ENCODE peak calls at places on chromosomes 13 and 19, in seven cellular contexts. One of them, this sample, is unnamed.

GRCh38 chr19:54473071-54473941 is at the start of gene CDC42EP5:
- DNase-seq in tibial artery: peak; percentile 76
- DNase-seq in transverse colon: peak; percentile 86
- DNase-seq in lung: no peak
- DNase-seq in bronchial epithelial cell: peak; percentile 51
- DNase-seq in Caco-2: peak; percentile 72
- DNase-seq in body of pancreas: peak; percentile 60
- DNase-seq in this sample: no peak

GRCh38 chr19:15297416-15298224 is 34.7 kb downstream of the BRD4 start:
- DNase-seq in tibial artery: no peak
- DNase-seq in transverse colon: peak; percentile 43
- DNase-seq in lung: no peak
- DNase-seq in bronchial epithelial cell: peak; percentile 80
- DNase-seq in Caco-2: peak; percentile 91
- DNase-seq in body of pancreas: peak; percentile 40
- DNase-seq in this sample: no peak

GRCh38 chr19:34128558-34129250 is 43.6 kb upstream of the LSM14A start:
- DNase-seq in tibial artery: no peak
- DNase-seq in transverse colon: no peak
- DNase-seq in lung: no peak
- DNase-seq in bronchial epithelial cell: no peak
- DNase-seq in Caco-2: no peak
- DNase-seq in body of pancreas: no peak
- DNase-seq in this sample: no peak

GRCh38 chr13:104750377-104750776 is 1684.2 kb upstream of the SLC10A2 start:
- DNase-seq in tibial artery: no peak
- DNase-seq in transverse colon: no peak
- DNase-seq in lung: no peak
- DNase-seq in bronchial epithelial cell: peak; percentile 82
- DNase-seq in Caco-2: no peak
- DNase-seq in body of pancreas: no peak
- DNase-seq in this sample: no peak

GRCh38 chr13:52454459-52454824 is 836 bp upstream of the CKAP2 start:
- DNase-seq in tibial artery: no peak
- DNase-seq in transverse colon: peak; percentile 53
- DNase-seq in lung: no peak
- DNase-seq in bronchial epithelial cell: peak; percentile 88
- DNase-seq in Caco-2: no peak
- DNase-seq in body of pancreas: peak; percentile 17
- DNase-seq in this sample: no peak

GRCh38 chr19:42023121-42023942 is 29.3 kb upstream of the ATP1A3 start:
- DNase-seq in tibial artery: no peak
- DNase-seq in transverse colon: peak; percentile 24
- DNase-seq in lung: no peak
- DNase-seq in bronchial epithelial cell: peak; percentile 9
- DNase-seq in Caco-2: peak; percentile 47
- DNase-seq in body of pancreas: no peak
- DNase-seq in this sample: peak; percentile 69

GRCh38 chr13:95509521-95510315 is 42.8 kb upstream of the CLDN10 start:
- DNase-seq in tibial artery: no peak
- DNase-seq in transverse colon: no peak
- DNase-seq in lung: no peak
- DNase-seq in bronchial epithelial cell: peak; percentile 88
- DNase-seq in Caco-2: no peak
- DNase-seq in body of pancreas: no peak
- DNase-seq in this sample: no peak

GRCh38 chr13:23321534-23322241 is 111.8 kb downstream of the SACS start:
- DNase-seq in tibial artery: peak; percentile 64
- DNase-seq in transverse colon: peak; percentile 17
- DNase-seq in lung: no peak
- DNase-seq in bronchial epithelial cell: peak; percentile 97
- DNase-seq in Caco-2: no peak
- DNase-seq in body of pancreas: no peak
- DNase-seq in this sample: no peak

GRCh38 chr13:52968074-52968700 is 60.4 kb upstream of the OLFM4 start:
- DNase-seq in tibial artery: peak; percentile 71
- DNase-seq in transverse colon: peak; percentile 85
- DNase-seq in lung: peak; percentile 75
- DNase-seq in bronchial epithelial cell: peak; percentile 63
- DNase-seq in Caco-2: peak; percentile 86
- DNase-seq in body of pancreas: peak; percentile 88
- DNase-seq in this sample: peak; percentile 71

GRCh38 chr19:12668937-12669271 is 2.3 kb downstream of the WDR83 start:
- DNase-seq in tibial artery: peak; percentile 72
- DNase-seq in transverse colon: peak; percentile 62
- DNase-seq in lung: peak; percentile 46
- DNase-seq in bronchial epithelial cell: peak; percentile 51
- DNase-seq in Caco-2: peak; percentile 71
- DNase-seq in body of pancreas: peak; percentile 48
- DNase-seq in this sample: peak; percentile 51

GRCh38 chr13:77503398-77503797 is 32.1 kb upstream of the SCEL start:
- DNase-seq in tibial artery: no peak
- DNase-seq in transverse colon: no peak
- DNase-seq in lung: no peak
- DNase-seq in bronchial epithelial cell: no peak
- DNase-seq in Caco-2: no peak
- DNase-seq in body of pancreas: no peak
- DNase-seq in this sample: no peak

GRCh38 chr13:33931397-33931987 is 113.5 kb downstream of the RFC3 start:
- DNase-seq in tibial artery: no peak
- DNase-seq in transverse colon: no peak
- DNase-seq in lung: no peak
- DNase-seq in bronchial epithelial cell: peak; percentile 45
- DNase-seq in Caco-2: peak; percentile 41
- DNase-seq in body of pancreas: peak; percentile 13
- DNase-seq in this sample: peak; percentile 62

GRCh38 chr19:16945364-16945714 is 56.5 kb downstream of the F2RL3 start:
- DNase-seq in tibial artery: no peak
- DNase-seq in transverse colon: no peak
- DNase-seq in lung: no peak
- DNase-seq in bronchial epithelial cell: no peak
- DNase-seq in Caco-2: no peak
- DNase-seq in body of pancreas: no peak
- DNase-seq in this sample: no peak

GRCh38 chr19:28737021-28737525 is 475.9 kb downstream of the UQCRFS1 start:
- DNase-seq in tibial artery: no peak
- DNase-seq in transverse colon: no peak
- DNase-seq in lung: no peak
- DNase-seq in bronchial epithelial cell: peak; percentile 1
- DNase-seq in Caco-2: no peak
- DNase-seq in body of pancreas: no peak
- DNase-seq in this sample: no peak

GRCh38 chr13:95601906-95602305 is 42.6 kb downstream of the DZIP1 start:
- DNase-seq in tibial artery: no peak
- DNase-seq in transverse colon: no peak
- DNase-seq in lung: no peak
- DNase-seq in bronchial epithelial cell: no peak
- DNase-seq in Caco-2: no peak
- DNase-seq in body of pancreas: no peak
- DNase-seq in this sample: no peak

GRCh38 chr19:52897149-52897935 is at the start of gene ZNF320:
- DNase-seq in tibial artery: peak; percentile 98
- DNase-seq in transverse colon: peak; percentile 97
- DNase-seq in lung: peak; percentile 95
- DNase-seq in bronchial epithelial cell: peak; percentile 79
- DNase-seq in Caco-2: peak; percentile 96
- DNase-seq in body of pancreas: peak; percentile 97
- DNase-seq in this sample: no peak

GRCh38 chr13:91592050-91593014 is 193.9 kb downstream of the GPC5 start:
- DNase-seq in tibial artery: no peak
- DNase-seq in transverse colon: no peak
- DNase-seq in lung: no peak
- DNase-seq in bronchial epithelial cell: no peak
- DNase-seq in Caco-2: no peak
- DNase-seq in body of pancreas: no peak
- DNase-seq in this sample: no peak

GRCh38 chr13:74556002-74556551 is 421.9 kb upstream of the KLF12 start:
- DNase-seq in tibial artery: no peak
- DNase-seq in transverse colon: no peak
- DNase-seq in lung: no peak
- DNase-seq in bronchial epithelial cell: no peak
- DNase-seq in Caco-2: no peak
- DNase-seq in body of pancreas: no peak
- DNase-seq in this sample: no peak

GRCh38 chr19:19257836-19258588 is 15.1 kb downstream of the TM6SF2 start:
- DNase-seq in tibial artery: no peak
- DNase-seq in transverse colon: no peak
- DNase-seq in lung: no peak
- DNase-seq in bronchial epithelial cell: no peak
- DNase-seq in Caco-2: no peak
- DNase-seq in body of pancreas: no peak
- DNase-seq in this sample: no peak

GRCh38 chr19:29119582-29119981 is 93.4 kb downstream of the UQCRFS1 start:
- DNase-seq in tibial artery: no peak
- DNase-seq in transverse colon: no peak
- DNase-seq in lung: no peak
- DNase-seq in bronchial epithelial cell: no peak
- DNase-seq in Caco-2: no peak
- DNase-seq in body of pancreas: no peak
- DNase-seq in this sample: no peak

GRCh38 chr19:4010808-4011110 is 3.2 kb downstream of the PIAS4 start:
- DNase-seq in tibial artery: no peak
- DNase-seq in transverse colon: no peak
- DNase-seq in lung: no peak
- DNase-seq in bronchial epithelial cell: no peak
- DNase-seq in Caco-2: no peak
- DNase-seq in body of pancreas: no peak
- DNase-seq in this sample: no peak
- H3K4me3 ChIP-seq in tibial artery: no peak overlapping the region
- H3K4me3 ChIP-seq in transverse colon: no peak overlapping the region
- H3K4me3 ChIP-seq in lung: no peak overlapping the region
- H3K4me3 ChIP-seq in bronchial epithelial cell: no peak overlapping the region
- H3K4me3 ChIP-seq in Caco-2: no peak overlapping the region
- H3K4me3 ChIP-seq in body of pancreas: no peak overlapping the region
- H3K4me3 ChIP-seq in this sample: no peak overlapping the region

GRCh38 chr13:29422015-29422414 is 173.5 kb downstream of the SLC7A1 start:
- DNase-seq in tibial artery: no peak
- DNase-seq in transverse colon: no peak
- DNase-seq in lung: no peak
- DNase-seq in bronchial epithelial cell: no peak
- DNase-seq in Caco-2: no peak
- DNase-seq in body of pancreas: no peak
- DNase-seq in this sample: no peak

GRCh38 chr13:29423050-29423449 is 172.4 kb downstream of the SLC7A1 start:
- DNase-seq in tibial artery: no peak
- DNase-seq in transverse colon: no peak
- DNase-seq in lung: no peak
- DNase-seq in bronchial epithelial cell: no peak
- DNase-seq in Caco-2: no peak
- DNase-seq in body of pancreas: no peak
- DNase-seq in this sample: no peak

GRCh38 chr13:29418026-29418425 is 177.5 kb downstream of the SLC7A1 start:
- DNase-seq in tibial artery: no peak
- DNase-seq in transverse colon: no peak
- DNase-seq in lung: no peak
- DNase-seq in bronchial epithelial cell: no peak
- DNase-seq in Caco-2: no peak
- DNase-seq in body of pancreas: no peak
- DNase-seq in this sample: no peak
- H3K4me3 ChIP-seq in tibial artery: no peak overlapping the region
- H3K4me3 ChIP-seq in transverse colon: no peak overlapping the region
- H3K4me3 ChIP-seq in lung: no peak overlapping the region
- H3K4me3 ChIP-seq in bronchial epithelial cell: no peak overlapping the region
- H3K4me3 ChIP-seq in Caco-2: no peak overlapping the region
- H3K4me3 ChIP-seq in body of pancreas: no peak overlapping the region
- H3K4me3 ChIP-seq in this sample: no peak overlapping the region

GRCh38 chr13:39684531-39685137 is 29.2 kb downstream of the COG6 start:
- DNase-seq in tibial artery: no peak
- DNase-seq in transverse colon: no peak
- DNase-seq in lung: no peak
- DNase-seq in bronchial epithelial cell: peak; percentile 56
- DNase-seq in Caco-2: no peak
- DNase-seq in body of pancreas: no peak
- DNase-seq in this sample: peak; percentile 65
- H3K4me3 ChIP-seq in tibial artery: no peak overlapping the region
- H3K4me3 ChIP-seq in transverse colon: no peak overlapping the region
- H3K4me3 ChIP-seq in lung: no peak overlapping the region
- H3K4me3 ChIP-seq in bronchial epithelial cell: no peak overlapping the region
- H3K4me3 ChIP-seq in Caco-2: no peak overlapping the region
- H3K4me3 ChIP-seq in body of pancreas: no peak overlapping the region
- H3K4me3 ChIP-seq in this sample: no peak overlapping the region

GRCh38 chr13:40120781-40121180 is 465.3 kb downstream of the COG6 start:
- DNase-seq in tibial artery: no peak
- DNase-seq in transverse colon: no peak
- DNase-seq in lung: no peak
- DNase-seq in bronchial epithelial cell: no peak
- DNase-seq in Caco-2: no peak
- DNase-seq in body of pancreas: no peak
- DNase-seq in this sample: peak; percentile 98
- H3K4me3 ChIP-seq in tibial artery: no peak overlapping the region
- H3K4me3 ChIP-seq in transverse colon: no peak overlapping the region
- H3K4me3 ChIP-seq in lung: no peak overlapping the region
- H3K4me3 ChIP-seq in bronchial epithelial cell: no peak overlapping the region
- H3K4me3 ChIP-seq in Caco-2: no peak overlapping the region
- H3K4me3 ChIP-seq in body of pancreas: no peak overlapping the region
- H3K4me3 ChIP-seq in this sample: no peak overlapping the region

DNA sequence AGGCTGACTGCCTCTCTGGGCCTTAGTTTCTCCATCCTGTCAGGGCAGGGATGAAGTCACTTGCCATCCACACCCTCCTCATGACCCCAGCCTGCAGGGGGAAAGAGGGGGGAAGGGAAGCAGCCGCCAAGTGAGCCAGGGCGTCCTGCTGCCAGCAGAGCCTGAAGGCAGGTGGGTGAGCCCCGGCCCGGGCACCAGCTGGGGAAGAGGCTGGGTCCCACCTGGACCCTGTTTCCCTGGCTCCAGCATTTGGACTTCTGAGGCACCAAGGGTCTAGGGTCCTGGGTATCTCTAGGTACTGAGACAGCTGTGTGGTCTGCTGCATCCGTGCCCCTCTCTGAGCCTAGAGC is 855 bp downstream of the ADAMTSL5 start:
- DNase-seq in tibial artery: no peak
- DNase-seq in transverse colon: no peak
- DNase-seq in lung: no peak
- DNase-seq in bronchial epithelial cell: no peak
- DNase-seq in Caco-2: no peak
- DNase-seq in body of pancreas: no peak
- DNase-seq in this sample: no peak
- H3K4me3 ChIP-seq in tibial artery: no peak overlapping the region
- H3K4me3 ChIP-seq in transverse colon: no peak overlapping the region
- H3K4me3 ChIP-seq in lung: no peak overlapping the region
- H3K4me3 ChIP-seq in bronchial epithelial cell: no peak overlapping the region
- H3K4me3 ChIP-seq in Caco-2: peak overlapping the region; percentile 91
- H3K4me3 ChIP-seq in body of pancreas: no peak overlapping the region
- H3K4me3 ChIP-seq in this sample: peak overlapping the region; percentile 37

GRCh38 chr13:99215466-99215865 is 14.8 kb downstream of the UBAC2 start:
- DNase-seq in tibial artery: no peak
- DNase-seq in transverse colon: no peak
- DNase-seq in lung: no peak
- DNase-seq in bronchial epithelial cell: no peak
- DNase-seq in Caco-2: no peak
- DNase-seq in body of pancreas: no peak
- DNase-seq in this sample: no peak
- H3K4me3 ChIP-seq in tibial artery: no peak overlapping the region
- H3K4me3 ChIP-seq in transverse colon: no peak overlapping the region
- H3K4me3 ChIP-seq in lung: no peak overlapping the region
- H3K4me3 ChIP-seq in bronchial epithelial cell: no peak overlapping the region
- H3K4me3 ChIP-seq in Caco-2: no peak overlapping the region
- H3K4me3 ChIP-seq in body of pancreas: no peak overlapping the region
- H3K4me3 ChIP-seq in this sample: no peak overlapping the region

This sample was measured in HAP-1.